ENCODE peak calls at places on chromosomes 4 and X, in five cellular contexts. H is ovary; G is CD4-positive, alpha-beta T cell; D is left kidney; I is aorta. M is an unnamed sample.

GRCh38 chrX:111181883-111182400 is 86.0 kb downstream of the PAK3 start:
- DNase-seq in H (no peak), G (no peak), D (peak), I (no peak), M (no peak)

GRCh38 chrX:136647969-136648368 is at the start of gene CD40LG:
- DNase-seq in H (no peak), G (no peak), D (no peak), I (no peak), M (no peak)

GRCh38 chr4:1522606-1523005 is 116.4 kb upstream of the NKX1-1 start:
- DNase-seq in H (no peak), G (no peak), D (no peak), I (peak), M (no peak)

GRCh38 chr4:123106741-123107140 is 184.3 kb upstream of the NUDT6 start:
- DNase-seq in H (no peak), G (no peak), D (no peak), I (peak), M (no peak)

GRCh38 chrX:108131471-108131870 is 39.9 kb downstream of the ATG4A start:
- DNase-seq in H (no peak), G (no peak), D (peak), I (no peak), M (no peak)

GRCh38 chr4:150251752-150252190 is 173.5 kb downstream of the DCLK2 start:
- DNase-seq in H (no peak), G (no peak), D (peak), I (no peak), M (no peak)

GRCh38 chrX:100085851-100086250 is 324.2 kb downstream of the PCDH19 start:
- DNase-seq in H (no peak), G (no peak), D (no peak), I (no peak), M (no peak)

GRCh38 chr4:139493176-139493575 is 39.3 kb downstream of the RAB33B start:
- DNase-seq in H (no peak), G (no peak), D (no peak), I (no peak), M (no peak)

GRCh38 chr4:98150092-98150761 is 7.0 kb upstream of the STPG2 start:
- DNase-seq in H (no peak), G (no peak), D (no peak), I (no peak), M (no peak)

GRCh38 chr4:96092151-96092705 is 252.3 kb downstream of the PDHA2 start:
- DNase-seq in H (no peak), G (no peak), D (no peak), I (no peak), M (no peak)

GRCh38 chrX:44484607-44485146 is 58.0 kb downstream of the FUNDC1 start:
- DNase-seq in H (no peak), G (no peak), D (no peak), I (no peak), M (no peak)

GRCh38 chr4:6109842-6110560 is 90.3 kb downstream of the JAKMIP1 start:
- DNase-seq in H (no peak), G (no peak), D (peak), I (peak), M (no peak)

GRCh38 chr4:183347586-183347985 is 25.4 kb upstream of the CLDN24 start:
- DNase-seq in H (no peak), G (no peak), D (no peak), I (no peak), M (no peak)

GRCh38 chr4:184170996-184171395 is 46.7 kb downstream of the ENPP6 start:
- DNase-seq in H (no peak), G (no peak), D (peak), I (no peak), M (no peak)

GRCh38 chr4:6198278-6198677 is 2.1 kb downstream of the JAKMIP1 start:
- DNase-seq in H (no peak), G (no peak), D (no peak), I (no peak), M (peak)

GRCh38 chr4:112076919-112077608 is 68.2 kb upstream of the FAM241A start:
- DNase-seq in H (no peak), G (no peak), D (no peak), I (no peak), M (no peak)

M was measured in tibial artery.